ENCODE peak calls at places on chromosomes 6 and 20, in six cellular contexts. H, O, C, L, K and Z are unnamed samples. For H3K9me3, the result is how much of the 10 kb centered on the place peaks cover.

GRCh38 chr6:144314562-144314961 is 29.4 kb downstream of the UTRN start:
- ATAC-seq in H (no peak), O (no peak), C (no peak), L (no peak), K (no peak), Z (peak)

GRCh38 chr6:37103169-37104039 is 66.5 kb upstream of the PIM1 start:
- ATAC-seq in H (peak), O (peak), C (peak), L (peak), K (peak), Z (peak)

GRCh38 chr20:10231290-10231689 is 12.7 kb downstream of the SNAP25 start:
- ATAC-seq in H (no peak), O (no peak), C (no peak), L (no peak), K (no peak), Z (no peak)

GRCh38 chr20:1335961-1336698 is 7.2 kb upstream of the SDCBP2 start:
- ATAC-seq in H (no peak), O (no peak), C (no peak), L (no peak), K (no peak), Z (no peak)

GRCh38 chr6:84422380-84422968 is 195.0 kb upstream of the CEP162 start:
- ATAC-seq in H (peak), O (peak), C (peak), L (peak), K (peak), Z (no peak)

GRCh38 chr6:3377536-3378397 is 79.1 kb downstream of the SLC22A23 start:
- ATAC-seq in H (peak), O (no peak), C (no peak), L (peak), K (no peak), Z (no peak)

GRCh38 chr6:41895300-41896233 is at the start of gene USP49:
- ATAC-seq in H (peak), O (peak), C (peak), L (peak), K (peak), Z (peak)

GRCh38 chr20:6530254-6530653 is 237.2 kb upstream of the BMP2 start:
- ATAC-seq in H (no peak), O (no peak), C (no peak), L (no peak), K (no peak), Z (no peak)

GRCh38 chr6:18091382-18091781 is 31.1 kb downstream of the NHLRC1 start:
- ATAC-seq in H (no peak), O (no peak), C (no peak), L (no peak), K (no peak), Z (no peak)

GRCh38 chr6:156826290-156826955 is 49.2 kb downstream of the ARID1B start:
- ATAC-seq in H (peak), O (no peak), C (no peak), L (peak), K (peak), Z (no peak)

GRCh38 chr20:35615667-35616464 is at the start of gene SPAG4:
- ATAC-seq in H (peak), O (peak), C (peak), L (peak), K (peak), Z (peak)
- TF ChIP-seq POLR2A in H (no peak), O (peak), C (peak), L (peak), K (peak), Z (peak)

GRCh38 chr6:20572288-20572687 is 38.0 kb downstream of the CDKAL1 start:
- ATAC-seq in H (no peak), O (no peak), C (no peak), L (no peak), K (no peak), Z (no peak)

GRCh38 chr6:20572940-20573339 is 38.7 kb downstream of the CDKAL1 start:
- ATAC-seq in H (no peak), O (no peak), C (no peak), L (no peak), K (no peak), Z (no peak)

GRCh38 chr6:20565291-20565690 is 31.0 kb downstream of the CDKAL1 start:
- ATAC-seq in H (no peak), O (peak), C (no peak), L (no peak), K (no peak), Z (no peak)

GRCh38 chr6:20571261-20571660 is 37.0 kb downstream of the CDKAL1 start:
- ATAC-seq in H (no peak), O (no peak), C (no peak), L (no peak), K (no peak), Z (no peak)

GRCh38 chr6:20569000-20569610 is 34.8 kb downstream of the CDKAL1 start:
- ATAC-seq in H (no peak), O (no peak), C (no peak), L (no peak), K (no peak), Z (no peak)
- H3K9me3 ChIP-seq in H (under half), O (under half), C (under half), L (under half), K (under half), Z (under half)

DNA sequence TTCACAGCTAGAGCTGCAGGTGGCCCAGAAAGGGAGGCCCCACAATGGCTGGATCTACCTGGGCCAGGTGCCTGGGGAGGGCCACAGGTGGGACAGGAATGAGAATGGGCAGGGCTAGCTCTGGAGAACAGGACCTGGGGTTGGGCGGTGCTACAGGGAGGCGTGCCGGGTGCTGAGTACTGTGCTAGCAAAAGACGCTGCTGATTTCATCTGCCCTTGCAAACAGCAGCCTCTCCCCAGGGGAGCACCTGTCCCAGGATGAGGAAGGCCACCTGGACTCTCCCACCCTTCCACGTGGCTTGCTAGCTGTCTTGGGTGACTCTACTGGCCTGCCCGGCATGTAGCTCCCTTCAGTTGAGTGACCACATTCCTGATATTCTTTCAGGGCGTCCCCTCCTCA is 6.6 kb upstream of the YTHDF1 start:
- ATAC-seq in H (no peak), O (no peak), C (no peak), L (no peak), K (no peak), Z (no peak)
- TF ChIP-seq EP300 in H (no peak), O (no peak), C (no peak), L (no peak), K (no peak), Z (no peak)

DNA sequence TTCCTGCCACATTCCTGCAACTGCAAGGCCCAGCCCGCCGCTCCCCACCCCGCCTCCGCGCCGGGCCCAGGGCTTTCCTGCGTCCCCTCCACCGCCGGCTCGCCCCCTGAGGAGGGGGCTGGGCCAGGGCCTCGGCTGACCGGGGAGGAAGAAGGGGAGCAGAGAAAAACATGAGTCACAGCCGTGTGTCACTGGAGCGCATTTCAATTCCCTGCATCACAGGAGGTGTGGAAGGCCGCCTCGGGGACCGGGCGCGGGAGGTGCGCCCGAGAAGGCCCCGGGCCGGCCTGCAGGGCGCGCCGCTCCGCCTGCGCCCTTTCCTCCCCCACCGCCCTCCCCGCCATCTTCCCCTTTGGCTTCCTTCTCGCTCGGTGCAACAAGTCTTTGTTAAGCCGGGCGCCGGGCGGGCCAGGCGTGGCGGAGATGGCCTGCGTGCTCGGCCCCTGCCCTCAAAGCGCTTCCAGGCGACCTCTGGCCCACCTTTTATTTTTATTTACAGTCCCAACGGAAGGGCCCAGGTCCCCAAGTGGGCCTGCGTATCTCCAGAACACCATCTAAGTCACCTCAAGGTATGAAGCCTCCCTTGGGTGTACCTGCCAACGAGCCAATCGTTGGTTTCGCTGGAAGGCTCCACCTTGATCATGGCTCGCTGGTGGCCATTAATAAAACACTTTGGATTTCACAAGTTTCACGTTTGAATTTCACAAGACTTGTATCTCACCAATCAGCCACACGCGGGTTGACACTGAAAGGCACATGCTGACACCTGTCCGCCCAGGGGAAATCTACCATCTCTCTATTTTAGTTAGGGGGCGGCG is 859 bp upstream of the HMGA1 start:
- ATAC-seq in H (peak), O (peak), C (peak), L (no peak), K (peak), Z (peak)
- TF ChIP-seq POLR2A in H (peak), O (peak), C (peak), L (no peak), K (no peak), Z (no peak)

DNA sequence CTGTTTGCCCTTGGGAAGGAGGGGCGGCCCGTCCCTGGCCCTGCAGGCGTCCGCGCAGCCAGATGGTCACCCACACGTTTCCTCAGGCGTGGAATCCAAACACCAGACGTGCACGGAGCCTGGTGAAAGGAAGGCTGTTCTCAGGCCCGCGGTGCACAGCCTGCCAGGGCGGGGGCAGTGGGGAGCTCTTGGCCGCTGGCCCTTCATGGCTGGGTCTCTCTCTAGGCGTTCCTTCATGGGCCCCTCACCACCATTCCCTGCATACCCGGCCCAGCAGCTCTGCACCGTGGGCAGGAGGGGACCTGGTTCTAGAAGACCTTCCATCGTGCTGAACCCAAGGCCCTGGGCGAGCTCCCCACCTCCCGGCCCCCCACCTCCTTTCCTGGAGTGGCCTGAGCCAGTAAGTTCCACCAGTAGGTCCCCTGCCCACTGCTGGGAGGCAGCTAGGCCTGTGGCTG is 30.4 kb upstream of the SMOC2 start:
- ATAC-seq in H (no peak), O (no peak), C (no peak), L (peak), K (no peak), Z (no peak)
- H3K9me3 ChIP-seq in H (under half), O (under half), C (under half), L (under half), K (under half), Z (under half)

DNA sequence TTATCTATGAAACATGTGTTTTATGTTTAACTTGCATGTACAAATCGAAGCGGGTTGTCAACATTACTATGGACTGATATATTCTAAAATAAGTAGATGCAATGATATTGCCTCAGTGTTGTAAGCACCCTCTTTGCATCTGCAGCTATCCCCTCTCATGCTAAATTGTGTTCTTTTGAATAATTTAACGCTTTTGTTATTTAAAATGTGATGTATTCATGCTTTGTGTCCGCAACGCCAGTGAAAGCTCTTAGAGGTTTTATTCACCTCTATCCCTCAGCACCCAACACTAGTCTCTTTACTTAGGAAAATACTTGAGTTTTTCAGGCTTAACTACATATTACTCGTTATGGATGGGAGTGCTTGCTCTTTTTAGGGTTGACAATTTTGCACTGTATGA is 173.7 kb upstream of the ID4 start:
- ATAC-seq in H (no peak), O (no peak), C (no peak), L (no peak), K (no peak), Z (no peak)
- TF ChIP-seq EP300 in H (no peak), O (no peak), C (no peak), L (no peak), K (no peak), Z (no peak)

GRCh38 chr6:31836036-31836675 is 8.6 kb downstream of the HSPA1B start:
- ATAC-seq in H (no peak), O (no peak), C (no peak), L (no peak), K (no peak), Z (no peak)
- TF ChIP-seq POLR2A in H (no peak), O (peak), C (no peak), L (peak), K (peak), Z (no peak)

GRCh38 chr6:169378620-169379381 is 125.2 kb upstream of the THBS2 start:
- ATAC-seq in H (peak), O (no peak), C (no peak), L (no peak), K (no peak), Z (no peak)
- H3K9me3 ChIP-seq in H (under half), O (under half), C (under half), L (under half), K (under half), Z (under half)